ENCODE peak calls at places on chromosome 16, in ten cellular contexts. X is heart left ventricle; I is ascending aorta; F is stomach; Y is uterus; U is cardiac muscle cell; J is GM12865; T is colonic mucosa; L is CD8-positive, alpha-beta T cell; V is heart right ventricle. P is an unnamed sample.

GRCh38 chr16:56662357-56663354 is 4.9 kb downstream of the MT1F start:
- DNase-seq in V (no peak), Y (no peak), F (no peak), U (no peak), L (peak), J (no peak), I (no peak), X (no peak), T (no peak), P (no peak)

GRCh38 chr16:83011101-83011720 is 384.4 kb downstream of the CDH13 start:
- DNase-seq in J (peak), T (no peak), I (no peak), Y (no peak), F (no peak), U (no peak), X (no peak), V (no peak), L (no peak), P (no peak)

GRCh38 chr16:86949116-86949515 is 368.1 kb downstream of the C16orf95 start:
- DNase-seq in V (no peak), I (no peak), U (no peak), Y (no peak), X (no peak), T (no peak), J (no peak), L (no peak), F (no peak), P (no peak)

GRCh38 chr16:27811881-27812280 is 251.6 kb downstream of the GSG1L start:
- DNase-seq in J (no peak), I (no peak), U (no peak), F (no peak), X (no peak), Y (no peak), V (no peak), L (no peak), T (no peak), P (no peak)

GRCh38 chr16:20089246-20089965 is 15.7 kb upstream of the GPR139 start:
- DNase-seq in Y (no peak), V (no peak), J (peak), U (no peak), X (no peak), F (no peak), L (no peak), T (no peak), I (no peak), P (no peak)

GRCh38 chr16:64058685-64059084 is 1063.2 kb downstream of the CDH11 start:
- DNase-seq in U (no peak), I (no peak), Y (no peak), F (no peak), V (no peak), J (no peak), T (no peak), X (no peak), L (no peak), P (no peak)

GRCh38 chr16:25073849-25074248 is 37.7 kb upstream of the LCMT1 start:
- DNase-seq in F (no peak), J (peak), Y (no peak), V (no peak), X (no peak), L (no peak), I (no peak), U (no peak), T (no peak), P (no peak)

GRCh38 chr16:24198807-24199533 is 57.2 kb upstream of the CACNG3 start:
- DNase-seq in V (no peak), L (no peak), Y (no peak), I (no peak), J (no peak), T (no peak), F (no peak), X (no peak), U (peak), P (no peak)

GRCh38 chr16:15899538-15900100 is 11.2 kb upstream of the CEP20 start:
- DNase-seq in Y (no peak), U (no peak), J (peak), F (peak), X (no peak), I (no peak), L (no peak), T (peak), V (no peak), P (peak)

GRCh38 chr16:59121411-59121810 is 387.3 kb upstream of the GOT2 start:
- DNase-seq in J (no peak), X (no peak), F (no peak), V (no peak), T (no peak), U (no peak), Y (no peak), L (no peak), I (no peak), P (no peak)

GRCh38 chr16:87951550-87952538 is 610 bp downstream of the BANP start:
- DNase-seq in J (peak), L (peak), X (peak), F (no peak), U (peak), I (no peak), V (peak), T (peak), Y (no peak), P (peak)

GRCh38 chr16:51243836-51244483 is 92.9 kb upstream of the SALL1 start:
- DNase-seq in T (peak), I (no peak), X (no peak), F (peak), L (no peak), J (no peak), V (no peak), Y (peak), U (peak), P (peak)

GRCh38 chr16:71963125-71963875 is 36.9 kb downstream of the PKD1L3 start:
- DNase-seq in Y (no peak), T (no peak), L (no peak), J (peak), I (no peak), U (no peak), F (no peak), X (no peak), V (no peak), P (no peak)

GRCh38 chr16:83698964-83699363 is 108.8 kb upstream of the HSBP1 start:
- DNase-seq in Y (no peak), L (no peak), X (no peak), F (no peak), U (no peak), J (no peak), T (no peak), I (no peak), V (no peak), P (no peak)

GRCh38 chr16:79897444-79898146 is 297.1 kb upstream of the MAF start:
- DNase-seq in Y (no peak), L (no peak), V (no peak), X (no peak), J (no peak), T (peak), U (no peak), I (no peak), F (no peak), P (peak)
- H3K4me3 ChIP-seq in Y (no peak), L (no peak), V (no peak), X (no peak), J (no peak), T (no peak), U (no peak), I (no peak), F (no peak), P (no peak)

GRCh38 chr16:11094838-11095565 is 150.6 kb downstream of the CLEC16A start:
- DNase-seq in T (no peak), Y (no peak), X (no peak), L (no peak), J (peak), I (no peak), U (no peak), V (no peak), F (no peak), P (no peak)
- H3K4me3 ChIP-seq in T (no peak), Y (no peak), X (no peak), L (no peak), J (no peak), I (no peak), U (no peak), V (no peak), F (no peak), P (no peak)

DNA sequence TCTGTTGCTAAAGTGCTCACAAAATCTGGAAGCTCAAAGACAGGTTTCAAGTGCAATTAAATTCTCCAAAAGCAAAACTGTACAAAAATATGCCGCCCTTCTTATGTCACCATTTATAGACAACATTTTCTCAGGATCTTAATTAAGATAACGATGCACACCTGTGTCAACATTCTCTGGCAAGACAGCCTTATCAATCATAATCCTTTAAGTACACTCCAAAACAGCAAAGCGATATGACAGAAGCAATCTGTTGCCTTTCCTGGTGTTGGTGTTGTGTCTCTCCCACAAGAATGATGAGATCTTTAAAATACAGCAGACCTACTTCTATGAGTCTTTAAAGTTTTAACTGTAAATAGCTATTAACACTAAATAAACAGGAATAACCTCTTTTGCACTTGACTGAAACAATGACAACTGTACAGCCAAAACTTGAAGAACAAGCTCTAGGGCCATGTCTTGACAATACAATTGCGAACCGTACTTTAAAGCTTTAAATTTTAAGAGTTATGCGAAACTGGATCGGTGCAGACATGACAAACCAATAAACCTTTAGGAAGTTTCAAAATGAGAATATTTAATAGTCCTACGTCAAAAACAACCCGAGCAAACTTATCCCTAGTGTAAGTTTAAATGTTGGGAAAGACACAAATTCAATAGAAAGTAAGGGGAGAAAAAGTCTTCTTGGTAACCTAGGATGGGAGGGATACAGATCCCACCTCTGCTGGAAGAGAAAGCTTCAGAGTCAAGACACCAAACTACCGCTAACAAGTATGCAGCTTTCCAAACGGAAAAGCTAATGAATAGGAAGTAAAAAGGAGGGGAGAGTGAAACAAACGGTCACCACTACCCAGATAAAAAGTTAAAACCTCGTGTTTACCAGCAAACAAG is 3.3 kb upstream of the IRX5 start:
- DNase-seq in X (no peak), Y (no peak), J (no peak), L (no peak), U (peak), I (no peak), F (no peak), T (no peak), V (no peak), P (no peak)
- H3K4me3 ChIP-seq in X (peak), Y (no peak), J (peak), L (no peak), U (peak), I (peak), F (peak), T (no peak), V (peak), P (no peak)

DNA sequence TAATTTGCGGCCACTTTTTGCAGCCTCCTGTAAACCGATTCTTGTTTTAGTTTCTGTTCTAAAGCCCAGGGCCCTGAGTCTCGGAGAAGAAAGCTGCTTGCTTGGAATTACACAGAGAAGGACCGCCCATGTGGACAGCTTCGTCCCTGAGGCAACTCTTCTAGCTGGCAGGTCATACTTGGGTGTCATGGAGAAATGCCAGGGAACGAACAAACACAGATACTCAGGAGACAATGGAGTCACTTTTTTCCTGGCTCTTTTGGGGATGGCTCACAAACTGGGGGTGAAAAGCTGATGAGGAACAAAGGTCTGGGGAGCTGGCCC is 40.8 kb upstream of the GCSH start:
- DNase-seq in F (no peak), T (no peak), V (no peak), I (no peak), J (no peak), X (no peak), Y (no peak), L (no peak), U (peak), P (no peak)
- H3K4me3 ChIP-seq in F (no peak), T (no peak), V (no peak), I (no peak), J (no peak), X (no peak), Y (no peak), L (no peak), U (no peak), P (no peak)

GRCh38 chr16:85515319-85515745 is 97.8 kb upstream of the GSE1 start:
- DNase-seq in L (no peak), T (no peak), I (no peak), X (no peak), F (no peak), V (no peak), Y (no peak), J (no peak), U (no peak), P (no peak)
- H3K4me3 ChIP-seq in L (no peak), T (no peak), I (no peak), X (no peak), F (no peak), V (no peak), Y (no peak), J (no peak), U (no peak), P (no peak)

DNA sequence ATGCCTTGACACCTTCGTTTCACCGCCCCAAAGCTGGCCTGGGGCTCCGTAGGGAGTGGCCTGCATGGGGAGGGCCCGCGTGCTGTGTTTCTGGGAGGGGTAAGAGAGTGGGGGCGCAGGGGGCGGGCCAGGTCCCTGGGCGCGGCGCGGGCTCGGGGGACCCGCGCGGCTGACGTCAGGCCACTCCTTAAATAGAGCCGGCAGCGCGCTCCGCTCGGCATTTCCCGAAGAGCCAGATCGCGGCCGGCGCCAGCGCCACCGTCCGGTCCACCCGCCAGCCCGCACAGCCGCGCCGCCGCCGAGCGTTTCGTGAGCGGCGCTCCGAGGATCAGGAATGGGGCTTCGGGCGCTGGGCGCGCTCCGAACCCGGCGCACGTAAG is at the start of gene HS3ST2:
- DNase-seq in Y (peak), V (peak), F (no peak), I (no peak), J (no peak), L (no peak), U (peak), X (peak), T (peak), P (peak)
- H3K4me3 ChIP-seq in Y (peak), V (peak), F (peak), I (peak), J (no peak), L (no peak), U (peak), X (peak), T (peak), P (peak)

DNA sequence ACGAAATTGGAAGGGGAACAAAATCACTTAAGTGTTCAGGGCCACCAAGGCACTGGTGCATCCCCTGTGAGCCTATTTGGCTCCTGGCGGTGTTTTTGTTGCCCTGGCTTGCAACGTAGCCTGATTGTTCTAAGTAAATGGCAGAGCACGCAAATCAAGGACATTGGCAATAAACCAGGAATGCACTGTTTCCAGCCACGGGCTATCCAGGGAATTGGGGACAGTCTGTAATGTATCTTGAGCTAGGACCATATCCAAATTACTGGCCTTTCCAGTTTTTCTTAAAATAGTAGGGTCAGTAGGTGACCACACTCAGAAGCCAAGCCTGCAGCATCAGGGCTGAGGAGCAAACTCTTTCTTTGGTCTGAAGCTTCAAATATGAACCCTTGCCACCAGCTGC is 734.0 kb downstream of the MAF start:
- DNase-seq in F (no peak), I (no peak), U (no peak), Y (no peak), J (no peak), V (peak), X (peak), T (no peak), L (no peak), P (no peak)
- H3K4me3 ChIP-seq in F (no peak), I (no peak), U (no peak), Y (no peak), J (no peak), V (no peak), X (no peak), T (no peak), L (no peak), P (no peak)